ENCODE peak calls at places on chromosomes 6 and 20, in ten cellular contexts. Z, P, L, A, J, V, B, Y, F and S are unnamed samples.

GRCh38 chr6:5764401-5764955 is 242.2 kb downstream of the NRN1 start:
- DNase-seq in P (no peak), L (no peak), Y (no peak), Z (no peak), A (no peak), B (peak; percentile 61), V (peak; percentile 54), J (no peak), F (no peak), S (no peak)

GRCh38 chr6:43306086-43306485 is 2.5 kb downstream of the CRIP3 start:
- DNase-seq in F (no peak), A (no peak), L (no peak), P (no peak), V (no peak), Y (no peak), B (no peak), Z (no peak), J (no peak), S (no peak)

GRCh38 chr20:8424010-8424409 is 291.9 kb downstream of the PLCB1 start:
- DNase-seq in F (no peak), L (no peak), Y (no peak), Z (no peak), P (no peak), A (no peak), B (no peak), J (no peak), V (peak; percentile 47), S (no peak)

GRCh38 chr6:13390658-13391057 is 62.3 kb upstream of the TBC1D7 start:
- DNase-seq in P (no peak), A (no peak), F (no peak), J (no peak), V (no peak), Z (no peak), Y (no peak), B (no peak), L (no peak), S (no peak)

GRCh38 chr6:89941031-89941775 is 46.9 kb downstream of the GJA10 start:
- DNase-seq in Z (peak; percentile 74), B (peak; percentile 84), J (no peak), A (no peak), F (peak; percentile 36), Y (no peak), V (peak; percentile 57), L (no peak), P (no peak), S (no peak)

GRCh38 chr6:31016659-31017299 is 6.5 kb downstream of the MUC22 start:
- DNase-seq in Z (no peak), L (no peak), Y (no peak), A (no peak), V (no peak), B (no peak), J (no peak), F (no peak), P (no peak), S (no peak)

GRCh38 chr6:42224222-42225042 is 6.8 kb upstream of the MRPS10 start:
- DNase-seq in P (peak; percentile 97), Z (no peak), J (no peak), F (no peak), Y (no peak), A (no peak), B (no peak), V (peak; percentile 92), L (no peak), S (no peak)

GRCh38 chr20:61359254-61359653 is 107.2 kb downstream of the CDH4 start:
- DNase-seq in F (no peak), V (no peak), Z (no peak), L (no peak), B (no peak), Y (no peak), A (no peak), P (no peak), J (no peak), S (peak; percentile 85)

GRCh38 chr6:129655334-129655733 is 54.6 kb downstream of the ARHGAP18 start:
- DNase-seq in P (no peak), J (no peak), F (no peak), B (no peak), Z (no peak), A (no peak), V (no peak), L (no peak), Y (no peak), S (no peak)

GRCh38 chr20:43766395-43766794 is 39.6 kb upstream of the GTSF1L start:
- DNase-seq in V (no peak), F (no peak), B (peak; percentile 76), A (no peak), Z (no peak), J (no peak), L (peak; percentile 78), P (no peak), Y (no peak), S (no peak)

GRCh38 chr6:163761491-163761890 is 347.0 kb downstream of the QKI start:
- DNase-seq in A (no peak), L (no peak), J (no peak), P (no peak), F (no peak), Y (no peak), V (no peak), Z (no peak), B (no peak), S (no peak)

GRCh38 chr6:163943647-163944395 is 529.3 kb downstream of the QKI start:
- DNase-seq in P (no peak), A (no peak), B (peak; percentile 74), V (peak; percentile 48), J (no peak), L (peak; percentile 37), F (no peak), Y (no peak), Z (no peak), S (no peak)

GRCh38 chr6:7561153-7561964 is 19.9 kb downstream of the DSP start:
- DNase-seq in L (no peak), Y (no peak), F (peak; percentile 88), J (no peak), P (no peak), B (no peak), Z (no peak), V (no peak), A (no peak), S (no peak)

GRCh38 chr6:26295691-26296555 is 69.1 kb upstream of the BTN3A2 start:
- DNase-seq in J (no peak), A (no peak), V (peak; percentile 90), Z (no peak), B (no peak), P (peak; percentile 61), L (no peak), Y (no peak), F (peak; percentile 29), S (peak; percentile 75)

GRCh38 chr6:138862491-138862890 is 66.6 kb downstream of the ECT2L start:
- DNase-seq in Y (no peak), A (no peak), V (no peak), F (no peak), Z (no peak), P (no peak), J (no peak), B (peak; percentile 76), L (no peak), S (no peak)

GRCh38 chr20:19981091-19981490 is 36.1 kb upstream of the NAA20 start:
- DNase-seq in A (no peak), L (no peak), P (peak; percentile 45), J (no peak), B (no peak), F (no peak), Z (no peak), V (peak; percentile 50), Y (no peak), S (no peak)

GRCh38 chr6:35299674-35300073 is 2.1 kb downstream of the DEF6 start:
- DNase-seq in V (no peak), F (peak; percentile 50), P (no peak), B (peak; percentile 71), A (no peak), J (no peak), Y (no peak), L (no peak), Z (no peak), S (no peak)

GRCh38 chr6:7542065-7542877 is 800 bp downstream of the DSP start:
- DNase-seq in Y (no peak), P (no peak), A (peak; percentile 50), F (peak; percentile 51), V (no peak), Z (peak; percentile 70), L (peak; percentile 38), J (no peak), B (peak; percentile 67), S (no peak)

GRCh38 chr6:151679081-151679480 is 128.4 kb upstream of the ESR1 start:
- DNase-seq in P (no peak), J (no peak), Z (no peak), V (peak; percentile 28), B (peak; percentile 72), F (no peak), Y (no peak), A (no peak), L (peak; percentile 17), S (no peak)

GRCh38 chr6:149134531-149134933 is 183.0 kb upstream of the TAB2 start:
- DNase-seq in Z (no peak), V (peak; percentile 52), F (no peak), P (no peak), Y (no peak), B (no peak), J (no peak), L (no peak), A (peak; percentile 35), S (no peak)
- H3K4me1 ChIP-seq in Z (peaks cover 13% of the 10 kb centered on the region), V (no peaks in the 10 kb centered on the region), F (no peaks in the 10 kb centered on the region), P (no peaks in the 10 kb centered on the region), Y (peaks cover 35% of the 10 kb centered on the region), B (no peaks in the 10 kb centered on the region), J (peaks cover 43% of the 10 kb centered on the region), L (peaks cover 6% of the 10 kb centered on the region), A (peaks cover 10% of the 10 kb centered on the region), S (peaks cover 6% of the 10 kb centered on the region)

DNA sequence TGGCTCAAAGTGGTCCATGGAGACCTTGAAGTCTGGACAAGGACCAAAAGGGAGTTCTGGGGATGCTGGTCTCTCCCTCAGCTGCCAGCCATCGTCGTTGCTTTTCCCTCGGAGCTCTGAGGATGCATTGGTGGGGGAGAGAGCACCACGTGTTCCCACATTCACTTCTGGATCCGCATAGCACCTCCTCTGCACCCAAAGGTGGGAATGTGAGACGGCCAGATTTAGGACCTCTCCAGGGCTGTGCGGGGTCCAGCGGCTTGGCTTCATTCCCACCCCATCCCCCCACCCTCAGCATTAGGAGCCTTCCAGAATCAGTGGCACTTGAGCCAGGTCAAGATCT is 1.1 kb downstream of the EPB41L1 start:
- DNase-seq in A (no peak), Z (no peak), Y (no peak), V (no peak), J (no peak), L (no peak), P (no peak), F (no peak), B (no peak), S (no peak)
- H3K4me3 ChIP-seq in A (peak overlapping the region; percentile 88), Z (no peak overlapping the region), Y (no peak overlapping the region), V (no peak overlapping the region), J (no peak overlapping the region), L (peak overlapping the region; percentile 60), P (peak overlapping the region; percentile 64), F (no peak overlapping the region), B (no peak overlapping the region), S (no peak overlapping the region)

GRCh38 chr6:24646771-24647170 is 780 bp upstream of the KIAA0319 start:
- DNase-seq in V (no peak), B (no peak), Z (no peak), F (no peak), J (no peak), Y (no peak), P (no peak), A (no peak), L (no peak), S (no peak)
- H3K27ac ChIP-seq in V (no peak overlapping the region), B (no peak overlapping the region), Z (no peak overlapping the region), F (peak overlapping the region; percentile 19), J (peak overlapping the region; percentile 43), Y (no peak overlapping the region), P (no peak overlapping the region), A (no peak overlapping the region), L (no peak overlapping the region), S (peak overlapping the region; percentile 42)

GRCh38 chr6:36610041-36610440 is 15.9 kb downstream of the SRSF3 start:
- DNase-seq in Y (no peak), L (no peak), V (no peak), A (no peak), J (no peak), B (no peak), Z (no peak), F (no peak), P (no peak), S (no peak)
- H3K4me1 ChIP-seq in Y (peaks cover 29% of the 10 kb centered on the region), L (peaks cover 57% of the 10 kb centered on the region), V (peaks cover 7% of the 10 kb centered on the region), A (peaks cover 9% of the 10 kb centered on the region), J (peaks cover 13% of the 10 kb centered on the region), B (peaks cover 10% of the 10 kb centered on the region), Z (peaks cover 39% of the 10 kb centered on the region), F (no peaks in the 10 kb centered on the region), P (peaks cover 12% of the 10 kb centered on the region), S (peaks cover 34% of the 10 kb centered on the region)